ENCODE peak calls at places on chromosomes 4 and X, in ten cellular contexts. One of them, this sample, is unnamed.

GRCh38 chrX:66504481-66504880 is 134.4 kb downstream of the EDA2R start:
- DNase-seq in stimulated activated CD8-positive, alpha-beta memory T cell treated with anti-CD3 and anti-CD28 coated beads, Interleukin-2, amount 100 ng/mL, for 48 hours: no peak
- DNase-seq in lower lobe of right lung: no peak
- DNase-seq in fibroblast of the conjunctiva: no peak
- DNase-seq in LoVo: no peak
- DNase-seq in GM03348: no peak
- DNase-seq in ELR: no peak
- DNase-seq in posterior vena cava: no peak
- DNase-seq in G401: no peak
- DNase-seq in EL: no peak
- DNase-seq in this sample: no peak

GRCh38 chrX:79369871-79370270 is 2.7 kb upstream of the ITM2A start:
- DNase-seq in stimulated activated CD8-positive, alpha-beta memory T cell treated with anti-CD3 and anti-CD28 coated beads, Interleukin-2, amount 100 ng/mL, for 48 hours: no peak
- DNase-seq in lower lobe of right lung: no peak
- DNase-seq in fibroblast of the conjunctiva: no peak
- DNase-seq in LoVo: no peak
- DNase-seq in GM03348: no peak
- DNase-seq in ELR: no peak
- DNase-seq in posterior vena cava: no peak
- DNase-seq in G401: no peak
- DNase-seq in EL: no peak
- DNase-seq in this sample: no peak

GRCh38 chrX:40273356-40274050 is 175.7 kb upstream of the BCOR start:
- DNase-seq in stimulated activated CD8-positive, alpha-beta memory T cell treated with anti-CD3 and anti-CD28 coated beads, Interleukin-2, amount 100 ng/mL, for 48 hours: no peak
- DNase-seq in lower lobe of right lung: no peak
- DNase-seq in fibroblast of the conjunctiva: no peak
- DNase-seq in LoVo: no peak
- DNase-seq in GM03348: no peak
- DNase-seq in ELR: no peak
- DNase-seq in posterior vena cava: peak
- DNase-seq in G401: no peak
- DNase-seq in EL: no peak
- DNase-seq in this sample: no peak

GRCh38 chr4:182192511-182193181 is 50.6 kb upstream of the TENM3 start:
- DNase-seq in stimulated activated CD8-positive, alpha-beta memory T cell treated with anti-CD3 and anti-CD28 coated beads, Interleukin-2, amount 100 ng/mL, for 48 hours: no peak
- DNase-seq in lower lobe of right lung: no peak
- DNase-seq in fibroblast of the conjunctiva: peak
- DNase-seq in LoVo: no peak
- DNase-seq in GM03348: peak
- DNase-seq in ELR: peak
- DNase-seq in posterior vena cava: no peak
- DNase-seq in G401: no peak
- DNase-seq in EL: peak
- DNase-seq in this sample: no peak

GRCh38 chrX:46209768-46210167 is 335.5 kb downstream of the ZNF674 start:
- DNase-seq in stimulated activated CD8-positive, alpha-beta memory T cell treated with anti-CD3 and anti-CD28 coated beads, Interleukin-2, amount 100 ng/mL, for 48 hours: no peak
- DNase-seq in lower lobe of right lung: no peak
- DNase-seq in fibroblast of the conjunctiva: no peak
- DNase-seq in LoVo: peak
- DNase-seq in GM03348: no peak
- DNase-seq in ELR: no peak
- DNase-seq in posterior vena cava: no peak
- DNase-seq in G401: no peak
- DNase-seq in EL: no peak
- DNase-seq in this sample: no peak

GRCh38 chrX:17740137-17741122 is 3.1 kb downstream of the SCML1 start:
- DNase-seq in stimulated activated CD8-positive, alpha-beta memory T cell treated with anti-CD3 and anti-CD28 coated beads, Interleukin-2, amount 100 ng/mL, for 48 hours: no peak
- DNase-seq in lower lobe of right lung: no peak
- DNase-seq in fibroblast of the conjunctiva: no peak
- DNase-seq in LoVo: no peak
- DNase-seq in GM03348: no peak
- DNase-seq in ELR: no peak
- DNase-seq in posterior vena cava: no peak
- DNase-seq in G401: no peak
- DNase-seq in EL: no peak
- DNase-seq in this sample: no peak

GRCh38 chr4:126843492-126844067 is 789.2 kb upstream of the INTU start:
- DNase-seq in stimulated activated CD8-positive, alpha-beta memory T cell treated with anti-CD3 and anti-CD28 coated beads, Interleukin-2, amount 100 ng/mL, for 48 hours: no peak
- DNase-seq in lower lobe of right lung: no peak
- DNase-seq in fibroblast of the conjunctiva: no peak
- DNase-seq in LoVo: no peak
- DNase-seq in GM03348: no peak
- DNase-seq in ELR: no peak
- DNase-seq in posterior vena cava: no peak
- DNase-seq in G401: no peak
- DNase-seq in EL: no peak
- DNase-seq in this sample: no peak

GRCh38 chr4:110801591-110801990 is 178.7 kb upstream of the PITX2 start:
- DNase-seq in stimulated activated CD8-positive, alpha-beta memory T cell treated with anti-CD3 and anti-CD28 coated beads, Interleukin-2, amount 100 ng/mL, for 48 hours: no peak
- DNase-seq in lower lobe of right lung: no peak
- DNase-seq in fibroblast of the conjunctiva: no peak
- DNase-seq in LoVo: no peak
- DNase-seq in GM03348: no peak
- DNase-seq in ELR: no peak
- DNase-seq in posterior vena cava: no peak
- DNase-seq in G401: no peak
- DNase-seq in EL: no peak
- DNase-seq in this sample: no peak

GRCh38 chr4:38634047-38634759 is 29.8 kb upstream of the KLF3 start:
- DNase-seq in stimulated activated CD8-positive, alpha-beta memory T cell treated with anti-CD3 and anti-CD28 coated beads, Interleukin-2, amount 100 ng/mL, for 48 hours: no peak
- DNase-seq in lower lobe of right lung: no peak
- DNase-seq in fibroblast of the conjunctiva: no peak
- DNase-seq in LoVo: no peak
- DNase-seq in GM03348: no peak
- DNase-seq in ELR: no peak
- DNase-seq in posterior vena cava: no peak
- DNase-seq in G401: no peak
- DNase-seq in EL: no peak
- DNase-seq in this sample: no peak

GRCh38 chrX:110665636-110666035 is 130.0 kb downstream of the CHRDL1 start:
- DNase-seq in stimulated activated CD8-positive, alpha-beta memory T cell treated with anti-CD3 and anti-CD28 coated beads, Interleukin-2, amount 100 ng/mL, for 48 hours: no peak
- DNase-seq in lower lobe of right lung: peak
- DNase-seq in fibroblast of the conjunctiva: peak
- DNase-seq in LoVo: no peak
- DNase-seq in GM03348: peak
- DNase-seq in ELR: peak
- DNase-seq in posterior vena cava: peak
- DNase-seq in G401: peak
- DNase-seq in EL: peak
- DNase-seq in this sample: no peak

GRCh38 chr4:39025552-39026085 is 6.6 kb downstream of the TMEM156 start:
- DNase-seq in stimulated activated CD8-positive, alpha-beta memory T cell treated with anti-CD3 and anti-CD28 coated beads, Interleukin-2, amount 100 ng/mL, for 48 hours: no peak
- DNase-seq in lower lobe of right lung: no peak
- DNase-seq in fibroblast of the conjunctiva: no peak
- DNase-seq in LoVo: no peak
- DNase-seq in GM03348: no peak
- DNase-seq in ELR: no peak
- DNase-seq in posterior vena cava: no peak
- DNase-seq in G401: no peak
- DNase-seq in EL: no peak
- DNase-seq in this sample: no peak

GRCh38 chr4:127103723-127104122 is 529.0 kb upstream of the INTU start:
- DNase-seq in stimulated activated CD8-positive, alpha-beta memory T cell treated with anti-CD3 and anti-CD28 coated beads, Interleukin-2, amount 100 ng/mL, for 48 hours: no peak
- DNase-seq in lower lobe of right lung: no peak
- DNase-seq in fibroblast of the conjunctiva: no peak
- DNase-seq in LoVo: no peak
- DNase-seq in GM03348: no peak
- DNase-seq in ELR: no peak
- DNase-seq in posterior vena cava: no peak
- DNase-seq in G401: no peak
- DNase-seq in EL: no peak
- DNase-seq in this sample: no peak

GRCh38 chrX:14291626-14292025 is 237.7 kb upstream of the GLRA2 start:
- DNase-seq in stimulated activated CD8-positive, alpha-beta memory T cell treated with anti-CD3 and anti-CD28 coated beads, Interleukin-2, amount 100 ng/mL, for 48 hours: no peak
- DNase-seq in lower lobe of right lung: no peak
- DNase-seq in fibroblast of the conjunctiva: no peak
- DNase-seq in LoVo: no peak
- DNase-seq in GM03348: no peak
- DNase-seq in ELR: no peak
- DNase-seq in posterior vena cava: no peak
- DNase-seq in G401: no peak
- DNase-seq in EL: no peak
- DNase-seq in this sample: no peak

GRCh38 chr4:38943355-38943754 is 75.7 kb downstream of the FAM114A1 start:
- DNase-seq in stimulated activated CD8-positive, alpha-beta memory T cell treated with anti-CD3 and anti-CD28 coated beads, Interleukin-2, amount 100 ng/mL, for 48 hours: no peak
- DNase-seq in lower lobe of right lung: no peak
- DNase-seq in fibroblast of the conjunctiva: no peak
- DNase-seq in LoVo: no peak
- DNase-seq in GM03348: no peak
- DNase-seq in ELR: no peak
- DNase-seq in posterior vena cava: no peak
- DNase-seq in G401: no peak
- DNase-seq in EL: no peak
- DNase-seq in this sample: no peak

GRCh38 chr4:101977096-101977495 is 186.6 kb downstream of the BANK1 start:
- DNase-seq in stimulated activated CD8-positive, alpha-beta memory T cell treated with anti-CD3 and anti-CD28 coated beads, Interleukin-2, amount 100 ng/mL, for 48 hours: no peak
- DNase-seq in lower lobe of right lung: no peak
- DNase-seq in fibroblast of the conjunctiva: peak
- DNase-seq in LoVo: peak
- DNase-seq in GM03348: peak
- DNase-seq in ELR: peak
- DNase-seq in posterior vena cava: peak
- DNase-seq in G401: no peak
- DNase-seq in EL: peak
- DNase-seq in this sample: no peak

GRCh38 chr4:138158746-138159297 is 83.3 kb downstream of the SLC7A11 start:
- DNase-seq in stimulated activated CD8-positive, alpha-beta memory T cell treated with anti-CD3 and anti-CD28 coated beads, Interleukin-2, amount 100 ng/mL, for 48 hours: no peak
- DNase-seq in lower lobe of right lung: no peak
- DNase-seq in fibroblast of the conjunctiva: peak
- DNase-seq in LoVo: no peak
- DNase-seq in GM03348: peak
- DNase-seq in ELR: peak
- DNase-seq in posterior vena cava: no peak
- DNase-seq in G401: no peak
- DNase-seq in EL: peak
- DNase-seq in this sample: no peak